ENCODE peak calls at places on chromosome X, in seven cellular contexts. C, Z, Q, O, F, M and Y are unnamed samples. For H3K9me3, the result is how much of the 10 kb centered on the place peaks cover.

GRCh38 chrX:1481636-1482529 is 29.2 kb upstream of the ASMTL start:
- DNase-seq in O (peak), F (peak), C (peak), Q (peak), M (peak), Z (no peak), Y (peak)

GRCh38 chrX:149898554-149898953 is 17.6 kb downstream of the MAGEA8 start:
- DNase-seq in C (no peak), Z (no peak), Q (no peak), M (no peak), O (no peak), F (no peak), Y (no peak)

GRCh38 chrX:9195199-9195880 is 161.4 kb upstream of the FAM9B start:
- DNase-seq in M (no peak), Z (no peak), Q (no peak), F (no peak), C (no peak), O (no peak), Y (no peak)

GRCh38 chrX:7088968-7089615 is 58.4 kb upstream of the STS start:
- DNase-seq in Z (no peak), F (no peak), C (no peak), Q (no peak), O (no peak), M (no peak), Y (no peak)

GRCh38 chrX:85243155-85243554 is 424 bp downstream of the SATL1 start:
- DNase-seq in O (no peak), M (no peak), F (no peak), Q (no peak), C (no peak), Z (no peak), Y (no peak)

GRCh38 chrX:133083899-133084298 is 13.0 kb downstream of the USP26 start:
- DNase-seq in M (no peak), Z (no peak), Q (no peak), F (no peak), C (no peak), O (no peak), Y (no peak)

GRCh38 chrX:134936542-134936941 is 54.2 kb upstream of the SMIM10 start:
- DNase-seq in M (no peak), C (peak), O (peak), Z (no peak), Q (no peak), F (no peak), Y (no peak)

GRCh38 chrX:134173541-134174272 is 63.3 kb upstream of the CCDC160 start:
- DNase-seq in O (no peak), C (no peak), Z (no peak), Q (no peak), M (no peak), F (no peak), Y (no peak)

GRCh38 chrX:12011075-12011474 is 127.2 kb upstream of the FRMPD4 start:
- DNase-seq in O (peak), Z (no peak), M (no peak), Q (no peak), C (no peak), F (no peak), Y (no peak)

GRCh38 chrX:9285342-9285771 is 179.5 kb upstream of the TBL1X start:
- DNase-seq in C (no peak), O (no peak), Z (no peak), Q (no peak), M (no peak), F (no peak), Y (no peak)

GRCh38 chrX:52852110-52852872 is 15.6 kb downstream of the XAGE3 start:
- DNase-seq in Z (no peak), O (no peak), M (no peak), C (no peak), F (no peak), Q (no peak), Y (no peak)

GRCh38 chrX:117996918-117997480 is 119.6 kb downstream of the KLHL13 start:
- DNase-seq in O (no peak), F (no peak), Q (no peak), M (no peak), C (peak), Z (no peak), Y (no peak)

GRCh38 chrX:4710618-4711433 is 997.4 kb upstream of the PRKX start:
- DNase-seq in Z (no peak), F (no peak), C (peak), Q (no peak), M (no peak), O (peak), Y (no peak)

GRCh38 chrX:30787012-30787411 is 102.0 kb downstream of the TAB3 start:
- DNase-seq in M (no peak), Q (peak), Z (no peak), O (no peak), C (no peak), F (no peak), Y (no peak)

GRCh38 chrX:37872303-37872655 is 24.9 kb upstream of the DYNLT3 start:
- DNase-seq in F (no peak), O (no peak), Q (no peak), M (no peak), Z (no peak), C (no peak), Y (no peak)

GRCh38 chrX:20361890-20362262 is 95.2 kb upstream of the RPS6KA3 start:
- DNase-seq in Z (no peak), Q (no peak), O (peak), C (peak), M (peak), F (no peak), Y (no peak)

GRCh38 chrX:83934220-83934619 is 73.3 kb downstream of the CYLC1 start:
- DNase-seq in C (no peak), O (peak), F (no peak), Q (no peak), Z (no peak), M (no peak), Y (no peak)

GRCh38 chrX:140912606-140913005 is 89.8 kb upstream of the SPANXB1 start:
- DNase-seq in C (no peak), Q (no peak), O (no peak), Z (no peak), F (no peak), M (no peak), Y (no peak)

GRCh38 chrX:138756234-138756633 is 44.7 kb upstream of the FGF13 start:
- DNase-seq in C (no peak), M (no peak), O (peak), Q (no peak), Z (peak), F (peak), Y (no peak)

GRCh38 chrX:52425710-52426245 is 57.0 kb downstream of the XAGE2 start:
- DNase-seq in M (no peak), O (no peak), F (no peak), Z (no peak), Q (no peak), C (no peak), Y (no peak)

GRCh38 chrX:41081821-41082220 is 3.4 kb upstream of the USP9X start:
- DNase-seq in Z (no peak), O (no peak), F (no peak), C (no peak), M (no peak), Q (no peak), Y (no peak)

GRCh38 chrX:102846544-102847236 is 90.4 kb upstream of the RAB40AL start:
- DNase-seq in F (no peak), C (no peak), Q (no peak), Z (no peak), M (no peak), O (no peak), Y (no peak)

GRCh38 chrX:131778269-131779218 is 234.7 kb downstream of the OR13H1 start:
- DNase-seq in Q (peak), Z (peak), M (peak), C (no peak), F (no peak), O (peak), Y (peak)

GRCh38 chrX:46485897-46486296 is 59.3 kb downstream of the ZNF674 start:
- DNase-seq in O (no peak), F (no peak), Q (no peak), Z (no peak), M (no peak), C (peak), Y (no peak)
- H3K9me3 ChIP-seq in O (under half), F (under half), Q (under half), Z (under half), M (under half), C (under half), Y (under half)

GRCh38 chrX:14039344-14039743 is 9.7 kb upstream of the GEMIN8 start:
- DNase-seq in Q (no peak), O (peak), F (no peak), Z (peak), C (peak), M (peak), Y (peak)
- TF ChIP-seq EP300 in Q (no peak), O (no peak), F (no peak), Z (no peak), C (no peak), M (no peak), Y (no peak)

GRCh38 chrX:18133605-18134004 is 87.1 kb downstream of the BEND2 start:
- DNase-seq in F (no peak), M (no peak), C (no peak), Q (no peak), Z (no peak), O (no peak), Y (no peak)
- H3K9me3 ChIP-seq in F (under half), M (under half), C (under half), Q (under half), Z (under half), O (under half), Y (under half)

DNA sequence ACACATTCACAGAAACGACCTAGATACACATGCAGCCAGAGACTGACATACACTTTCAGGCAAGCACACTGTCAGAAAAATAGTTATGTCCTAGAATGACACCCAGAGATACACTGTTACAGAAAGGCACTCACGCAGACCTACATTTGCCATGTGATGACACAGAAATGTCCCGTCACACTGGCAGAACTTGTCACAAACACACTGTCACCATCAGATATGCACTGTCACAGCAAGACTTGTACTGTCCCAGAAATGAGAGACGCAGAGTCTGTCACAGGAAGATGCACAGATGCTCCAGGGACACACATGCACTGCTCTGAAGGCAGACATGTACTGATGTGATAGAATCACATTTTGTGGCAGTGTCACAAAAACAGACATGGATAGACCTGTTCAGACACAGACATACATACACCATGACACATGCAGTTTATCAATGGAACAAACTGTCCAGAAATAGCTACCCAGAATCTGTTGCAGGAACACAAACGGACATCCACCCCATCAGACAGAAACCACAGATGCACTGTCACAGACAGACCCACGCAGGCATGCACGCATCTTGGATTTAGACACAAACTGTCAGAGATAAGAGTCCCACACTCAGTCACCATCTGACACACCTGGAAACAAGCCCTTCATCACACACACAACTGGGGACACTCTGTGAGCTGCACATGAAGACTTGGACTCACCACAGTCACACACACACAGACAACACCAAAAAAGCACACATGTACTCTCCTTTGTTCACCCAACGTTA is 1.3 kb upstream of the PIM2 start:
- DNase-seq in O (no peak), M (no peak), Z (no peak), F (no peak), C (no peak), Q (no peak), Y (no peak)
- TF ChIP-seq EP300 in O (no peak), M (peak), Z (no peak), F (no peak), C (no peak), Q (no peak), Y (no peak)

GRCh38 chrX:147894332-147894870 is 17.3 kb upstream of the FMR1 start:
- DNase-seq in Z (no peak), Q (no peak), F (no peak), O (no peak), M (no peak), C (no peak), Y (no peak)
- H3K9me3 ChIP-seq in Z (under half), Q (under half), F (under half), O (under half), M (under half), C (under half), Y (under half)

GRCh38 chrX:36007207-36007606 is 87.7 kb downstream of the CFAP47 start:
- DNase-seq in O (no peak), C (no peak), Z (no peak), F (no peak), Q (no peak), M (no peak), Y (no peak)
- TF ChIP-seq EP300 in O (no peak), C (no peak), Z (no peak), F (no peak), Q (no peak), M (no peak), Y (no peak)

GRCh38 chrX:113977887-113978286 is 606.0 kb upstream of the HTR2C start:
- DNase-seq in F (no peak), Q (no peak), M (no peak), Z (no peak), C (no peak), O (no peak), Y (no peak)

GRCh38 chrX:113986427-113986826 is 597.5 kb upstream of the HTR2C start:
- DNase-seq in O (no peak), Q (no peak), C (no peak), M (no peak), Z (no peak), F (no peak), Y (no peak)

GRCh38 chrX:113980953-113981352 is 602.9 kb upstream of the HTR2C start:
- DNase-seq in F (no peak), C (no peak), M (no peak), Z (no peak), Q (no peak), O (no peak), Y (no peak)

GRCh38 chrX:113982766-113983165 is 601.1 kb upstream of the HTR2C start:
- DNase-seq in Q (no peak), F (no peak), M (no peak), Z (no peak), C (no peak), O (no peak), Y (peak)
- H3K9me3 ChIP-seq in Q (under half), F (under half), M (under half), Z (under half), C (under half), O (under half), Y (under half)

DNA sequence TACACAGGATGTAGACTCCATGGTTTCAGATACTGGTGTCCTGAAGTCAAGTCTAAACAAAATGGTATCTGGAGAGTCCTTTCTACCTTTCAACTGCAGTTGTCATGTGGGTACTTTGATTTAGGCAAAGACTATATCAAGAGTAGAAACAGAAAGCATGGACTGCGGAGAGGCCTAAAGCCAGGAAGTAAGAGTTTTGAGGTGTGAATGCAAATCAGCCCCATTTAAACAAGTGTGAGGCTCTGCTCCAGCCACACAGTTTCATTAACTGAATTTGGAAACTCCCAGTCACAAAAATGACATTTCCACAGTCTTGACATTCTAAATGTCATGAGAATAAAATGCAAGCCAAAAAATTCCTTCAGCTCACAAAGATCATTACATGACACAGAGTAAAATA is 87.2 kb upstream of the MCF2 start:
- DNase-seq in Q (no peak), F (no peak), C (no peak), M (no peak), Z (no peak), O (no peak), Y (no peak)
- TF ChIP-seq EP300 in Q (no peak), F (no peak), C (no peak), M (no peak), Z (no peak), O (no peak), Y (no peak)